ENCODE peak calls at places on chromosomes 5 and 9, in nine cellular contexts. R is psoas muscle; D is A549; K is cardiac fibroblast; C is CD8-positive, alpha-beta T cell; S is AG10803; N is IMR-90; J is GM10248; P is stomach. V is an unnamed sample.
A peak's percentile ranks its signal among the peaks of the same experiment; 100 is the strongest.

GRCh38 chr5:179504600-179505396 is 45.6 kb upstream of the RUFY1 start:
- DNase-seq in R (no peak), D (no peak), K (no peak), C (no peak), S (no peak), N (no peak), J (no peak), P (no peak), V (no peak)

GRCh38 chr9:5326893-5327548 is 12.7 kb downstream of the RLN1 start:
- DNase-seq in R (no peak), D (no peak), K (no peak), C (peak; percentile 85), S (no peak), N (peak; percentile 2), J (no peak), P (peak; percentile 50), V (no peak)

GRCh38 chr5:128197911-128198522 is 114.5 kb downstream of the SLC12A2 start:
- DNase-seq in R (no peak), D (no peak), K (no peak), C (no peak), S (no peak), N (no peak), J (no peak), P (no peak), V (no peak)

GRCh38 chr5:59656351-59657254 is 236.9 kb downstream of the PDE4D start:
- DNase-seq in R (no peak), D (no peak), K (no peak), C (no peak), S (no peak), N (no peak), J (no peak), P (no peak), V (no peak)

GRCh38 chr9:112764837-112765236 is 14.3 kb downstream of the SNX30 start:
- DNase-seq in R (no peak), D (no peak), K (no peak), C (no peak), S (no peak), N (no peak), J (no peak), P (no peak), V (no peak)

GRCh38 chr9:4665357-4665756 is 923 bp downstream of the SPATA6L start:
- DNase-seq in R (no peak), D (peak; percentile 37), K (peak; percentile 76), C (no peak), S (peak; percentile 60), N (peak; percentile 45), J (no peak), P (no peak), V (no peak)

GRCh38 chr5:39648539-39649200 is 223.9 kb upstream of the DAB2 start:
- DNase-seq in R (no peak), D (peak; percentile 72), K (no peak), C (no peak), S (no peak), N (no peak), J (no peak), P (no peak), V (no peak)

GRCh38 chr9:71819115-71819739 is 50.9 kb upstream of the CEMIP2 start:
- DNase-seq in R (peak; percentile 21), D (peak; percentile 37), K (peak; percentile 56), C (peak; percentile 42), S (peak; percentile 39), N (peak; percentile 39), J (no peak), P (peak; percentile 45), V (peak; percentile 32)

GRCh38 chr5:34749431-34749872 is 89.5 kb upstream of the TTC23L start:
- DNase-seq in R (no peak), D (no peak), K (peak; percentile 50), C (no peak), S (peak; percentile 98), N (peak; percentile 89), J (no peak), P (no peak), V (no peak)

GRCh38 chr5:114780290-114780689 is 389.4 kb downstream of the TRIM36 start:
- DNase-seq in R (no peak), D (no peak), K (no peak), C (no peak), S (no peak), N (no peak), J (no peak), P (no peak), V (no peak)

GRCh38 chr5:173917788-173918786 is 29.9 kb downstream of the CPEB4 start:
- DNase-seq in R (peak; percentile 35), D (peak; percentile 88), K (peak; percentile 91), C (peak; percentile 62), S (peak; percentile 89), N (peak; percentile 89), J (peak; percentile 73), P (peak; percentile 54), V (no peak)

GRCh38 chr5:103624748-103625147 is 62.2 kb upstream of the NUDT12 start:
- DNase-seq in R (no peak), D (no peak), K (peak; percentile 59), C (no peak), S (no peak), N (peak; percentile 8), J (no peak), P (no peak), V (no peak)

GRCh38 chr5:134097221-134097620 is 17.3 kb upstream of the TCF7 start:
- DNase-seq in R (no peak), D (no peak), K (no peak), C (peak; percentile 13), S (no peak), N (no peak), J (no peak), P (no peak), V (no peak)

GRCh38 chr9:114889802-114890224 is 40.6 kb downstream of the TNFSF8 start:
- DNase-seq in R (no peak), D (no peak), K (no peak), C (no peak), S (peak; percentile 36), N (no peak), J (no peak), P (peak; percentile 66), V (no peak)

DNA sequence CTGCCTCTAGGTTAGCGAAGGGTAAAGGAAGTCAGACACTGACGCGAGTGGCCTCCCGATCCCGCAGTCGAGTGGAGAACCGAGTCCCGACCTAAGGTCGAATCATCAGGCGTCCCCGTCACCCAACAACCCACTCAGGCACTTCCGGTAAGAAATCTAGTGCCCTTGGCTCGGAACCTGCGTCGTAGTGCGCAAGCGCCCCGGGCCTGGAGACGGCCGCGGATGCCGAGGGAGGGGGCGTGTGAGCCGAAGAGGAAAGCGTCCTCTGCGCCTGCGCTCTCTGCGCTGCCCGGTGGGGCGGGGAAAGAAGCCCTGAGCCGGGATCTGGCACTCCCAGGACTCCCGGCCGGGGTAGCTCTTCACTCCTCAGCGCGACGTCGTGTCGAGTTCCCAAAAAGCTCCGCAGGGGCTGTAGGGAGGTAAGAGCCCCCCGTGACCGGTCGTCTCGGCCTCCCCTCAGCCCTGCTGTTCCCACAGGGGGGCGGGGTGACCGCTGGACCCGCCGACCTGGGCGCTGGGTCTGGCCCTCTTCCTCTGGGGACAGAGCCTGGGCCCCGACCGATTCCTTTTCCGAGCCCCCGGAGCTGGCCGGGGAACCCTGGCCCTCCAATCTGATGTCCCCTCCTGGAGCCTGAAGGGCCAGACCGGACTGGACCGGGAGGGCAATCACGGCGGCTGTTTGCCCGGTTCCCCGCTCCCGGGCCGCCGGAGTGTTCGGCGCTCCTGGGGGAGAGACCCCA is at the start of gene ZFYVE16:
- DNase-seq in R (peak; percentile 99), D (peak; percentile 97), K (peak; percentile 99), C (peak; percentile 97), S (peak; percentile 97), N (peak; percentile 96), J (peak; percentile 96), P (peak; percentile 99), V (peak; percentile 88)
- TF ChIP-seq CTCF in R (peak; percentile 44), D (no peak), K (no peak), C (no peak), S (no peak), N (peak; percentile 30), J (no peak), P (peak; percentile 45), V (no peak)

GRCh38 chr5:157828949-157829639 is 29.9 kb downstream of the CLINT1 start:
- DNase-seq in R (no peak), D (peak; percentile 19), K (no peak), C (no peak), S (no peak), N (no peak), J (no peak), P (no peak), V (no peak)
- TF ChIP-seq CTCF in R (peak; percentile 15), D (peak; percentile 11), K (peak; percentile 47), C (no peak), S (peak; percentile 42), N (peak; percentile 33), J (peak; percentile 36), P (no peak), V (no peak)

GRCh38 chr9:74092491-74092834 is 404.7 kb upstream of the RORB start:
- DNase-seq in R (no peak), D (no peak), K (no peak), C (no peak), S (no peak), N (no peak), J (no peak), P (no peak), V (no peak)
- TF ChIP-seq CTCF in R (no peak), D (no peak), K (no peak), C (no peak), S (no peak), N (no peak), J (no peak), P (no peak), V (no peak)

DNA sequence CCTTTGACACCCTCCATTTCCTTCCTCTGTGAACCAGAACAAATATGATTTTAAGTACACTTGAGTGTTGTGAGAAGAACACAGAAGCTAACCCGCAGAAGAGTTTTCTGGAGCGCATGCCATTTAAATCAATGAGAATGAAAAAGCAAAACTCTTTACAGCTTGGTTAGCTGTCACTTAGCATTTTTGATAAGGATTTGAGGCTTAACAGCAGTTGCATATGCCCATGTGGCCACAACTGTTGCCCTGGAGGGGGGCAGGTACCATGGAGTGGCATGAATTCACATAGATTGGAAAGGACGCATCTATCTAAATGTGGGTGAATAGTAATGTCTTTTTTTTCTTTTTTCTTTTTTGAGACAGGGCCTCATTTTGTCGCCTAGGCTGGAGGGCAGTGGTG is 372.6 kb downstream of the KDM4C start:
- DNase-seq in R (no peak), D (no peak), K (no peak), C (no peak), S (no peak), N (no peak), J (no peak), P (no peak), V (no peak)
- TF ChIP-seq CTCF in R (no peak), D (no peak), K (no peak), C (no peak), S (no peak), N (no peak), J (no peak), P (no peak), V (no peak)

GRCh38 chr9:98707158-98708102 is 1.3 kb downstream of the GABBR2 start:
- DNase-seq in R (peak; percentile 18), D (peak; percentile 78), K (peak; percentile 88), C (no peak), S (peak; percentile 81), N (peak; percentile 85), J (peak; percentile 49), P (peak; percentile 29), V (no peak)
- TF ChIP-seq CTCF in R (peak; percentile 8), D (peak; percentile 54), K (peak; percentile 82), C (no peak), S (peak; percentile 74), N (peak; percentile 79), J (peak; percentile 34), P (peak; percentile 16), V (no peak)

GRCh38 chr9:137070906-137071275 is 534 bp upstream of the SAPCD2 start:
- DNase-seq in R (peak; percentile 25), D (no peak), K (no peak), C (no peak), S (no peak), N (no peak), J (peak; percentile 44), P (no peak), V (no peak)
- TF ChIP-seq CTCF in R (peak; percentile 21), D (no peak), K (no peak), C (no peak), S (no peak), N (no peak), J (no peak), P (no peak), V (no peak)